ENCODE peak calls at places on chromosomes 6 and 20, in ten cellular contexts. S is tibial nerve, W is RWPE1, X is psoas muscle, O is sigmoid colon, I is transverse colon, U is astrocyte, J is heart left ventricle, B is GM23248, D is substantia nigra. K is an unnamed sample.

GRCh38 chr20:13102689-13103088 is 93.9 kb downstream of the SPTLC3 start:
- DNase-seq in J (no peak), I (peak; percentile 21), O (no peak), D (no peak), W (no peak), U (no peak), S (no peak), X (no peak), B (no peak), K (no peak)

GRCh38 chr20:2798814-2799213 is 1.6 kb downstream of the CPXM1 start:
- DNase-seq in J (no peak), O (no peak), U (no peak), X (no peak), D (no peak), I (no peak), W (no peak), B (peak; percentile 36), S (no peak), K (no peak)

GRCh38 chr6:142796571-142796970 is 148.4 kb downstream of the HIVEP2 start:
- DNase-seq in J (no peak), D (no peak), W (no peak), I (no peak), U (peak; percentile 33), X (no peak), S (no peak), O (no peak), B (peak; percentile 63), K (peak; percentile 28)

GRCh38 chr6:147559016-147559415 is 50.5 kb downstream of the SAMD5 start:
- DNase-seq in I (peak; percentile 35), J (no peak), X (no peak), O (no peak), U (no peak), D (no peak), S (no peak), W (no peak), B (no peak), K (no peak)

GRCh38 chr20:64255361-64256281 is at the start of gene PCMTD2:
- DNase-seq in U (peak; percentile 52), W (peak; percentile 99), X (peak; percentile 92), B (peak; percentile 90), D (peak; percentile 43), J (peak; percentile 90), O (peak; percentile 86), I (peak; percentile 82), S (peak; percentile 75), K (peak; percentile 50)

GRCh38 chr20:10433014-10433622 is 904 bp downstream of the MKKS start:
- DNase-seq in W (no peak), X (no peak), D (no peak), I (no peak), B (peak; percentile 48), O (no peak), J (no peak), U (no peak), S (no peak), K (no peak)

GRCh38 chr6:170159040-170159965 is 131.6 kb downstream of the DLL1 start:
- DNase-seq in U (no peak), D (no peak), W (no peak), X (peak; percentile 51), O (peak; percentile 59), S (no peak), I (no peak), B (no peak), J (peak; percentile 24), K (no peak)

GRCh38 chr6:13814938-13815575 is 700 bp upstream of the MCUR1 start:
- DNase-seq in I (no peak), X (no peak), O (no peak), U (no peak), W (no peak), S (no peak), B (peak; percentile 23), D (no peak), J (no peak), K (no peak)

GRCh38 chr20:10919549-10920140 is 245.8 kb upstream of the JAG1 start:
- DNase-seq in I (no peak), S (no peak), D (no peak), B (peak; percentile 79), O (peak; percentile 64), W (peak; percentile 73), U (peak; percentile 88), X (peak; percentile 44), J (peak; percentile 61), K (no peak)

GRCh38 chr6:112502348-112503130 is 155.4 kb downstream of the RFPL4B start:
- DNase-seq in X (no peak), D (no peak), S (no peak), O (no peak), W (peak; percentile 8), J (no peak), I (no peak), B (peak; percentile 52), U (peak; percentile 39), K (no peak)

GRCh38 chr6:44431118-44431725 is 43.7 kb downstream of the CDC5L start:
- DNase-seq in D (no peak), S (no peak), X (no peak), B (peak; percentile 80), J (peak; percentile 35), U (peak; percentile 37), W (peak; percentile 37), I (peak; percentile 41), O (no peak), K (no peak)

GRCh38 chr20:48845000-48845399 is 17.2 kb upstream of the PREX1 start:
- DNase-seq in B (peak; percentile 32), J (no peak), S (no peak), W (no peak), O (no peak), U (no peak), I (no peak), D (no peak), X (no peak), K (no peak)

GRCh38 chr20:32189691-32190607 is 17.6 kb downstream of the PLAGL2 start:
- DNase-seq in X (peak; percentile 73), B (peak; percentile 73), I (peak; percentile 37), J (peak; percentile 59), O (peak; percentile 76), U (peak; percentile 18), S (no peak), D (no peak), W (no peak), K (no peak)

GRCh38 chr20:32190608-32191415 is 16.7 kb downstream of the PLAGL2 start:
- DNase-seq in B (peak; percentile 64), W (no peak), J (no peak), D (no peak), U (no peak), S (no peak), X (no peak), I (no peak), O (no peak), K (no peak)

GRCh38 chr20:32188376-32189122 is 19.0 kb downstream of the PLAGL2 start:
- DNase-seq in B (no peak), X (peak; percentile 48), O (no peak), U (no peak), I (no peak), J (no peak), D (no peak), S (no peak), W (no peak), K (no peak)

GRCh38 chr20:32191422-32191821 is 16.1 kb downstream of the PLAGL2 start:
- DNase-seq in I (no peak), B (no peak), D (no peak), X (no peak), W (no peak), S (no peak), U (no peak), O (no peak), J (no peak), K (no peak)

DNA sequence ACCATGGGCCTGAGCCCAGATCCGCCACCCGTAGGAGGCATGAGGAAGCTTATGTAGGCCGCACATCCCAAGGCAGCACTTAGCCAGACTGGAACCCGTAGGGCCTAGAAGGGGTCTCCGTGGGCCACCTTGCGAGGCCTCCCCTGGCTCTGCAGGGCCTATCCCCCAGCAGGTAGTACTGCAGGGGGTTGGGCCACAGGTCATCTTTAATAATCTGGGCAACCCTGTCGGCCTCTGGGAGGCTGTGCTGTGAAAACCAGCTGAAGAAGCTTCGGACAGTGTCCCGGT is 18.5 kb downstream of the PLAGL2 start:
- DNase-seq in D (no peak), U (no peak), W (no peak), O (no peak), X (no peak), B (no peak), J (no peak), I (no peak), S (no peak), K (no peak)
- H3K27ac ChIP-seq in D (no peak overlapping the region), U (no peak overlapping the region), W (no peak overlapping the region), O (peak overlapping the region; percentile 91), X (no peak overlapping the region), B (no peak overlapping the region), J (no peak overlapping the region), I (no peak overlapping the region), S (peak overlapping the region; percentile 90), K (no peak overlapping the region)

GRCh38 chr6:41538556-41539182 is 7.5 kb upstream of the FOXP4 start:
- DNase-seq in O (no peak), X (no peak), B (peak; percentile 31), I (no peak), U (no peak), D (no peak), J (no peak), S (no peak), W (no peak), K (no peak)
- H3K27ac ChIP-seq in O (no peak overlapping the region), X (no peak overlapping the region), B (no peak overlapping the region), I (no peak overlapping the region), U (no peak overlapping the region), D (no peak overlapping the region), J (no peak overlapping the region), S (no peak overlapping the region), W (no peak overlapping the region), K (no peak overlapping the region)

GRCh38 chr6:39281312-39281980 is 32.8 kb downstream of the KCNK17 start:
- DNase-seq in I (peak; percentile 61), W (no peak), S (no peak), J (no peak), B (no peak), U (no peak), D (no peak), O (no peak), X (no peak), K (no peak)

GRCh38 chr6:39280247-39280731 is 33.9 kb downstream of the KCNK17 start:
- DNase-seq in X (peak; percentile 72), S (no peak), W (peak; percentile 82), D (no peak), B (peak; percentile 64), I (peak; percentile 75), U (no peak), O (no peak), J (peak; percentile 40), K (no peak)

GRCh38 chr6:39276379-39276995 is 37.7 kb downstream of the KCNK17 start:
- DNase-seq in W (no peak), I (peak; percentile 30), B (no peak), S (no peak), J (no peak), X (no peak), O (no peak), D (no peak), U (no peak), K (no peak)

GRCh38 chr6:39274903-39275302 is 39.3 kb downstream of the KCNK17 start:
- DNase-seq in O (no peak), S (no peak), W (no peak), D (no peak), J (no peak), I (no peak), X (no peak), U (no peak), B (no peak), K (no peak)

GRCh38 chr6:39279539-39279938 is 34.7 kb downstream of the KCNK17 start:
- DNase-seq in U (no peak), S (no peak), B (no peak), I (peak; percentile 58), J (no peak), W (no peak), X (no peak), D (no peak), O (no peak), K (no peak)
- H3K27ac ChIP-seq in U (no peak overlapping the region), S (peak overlapping the region; percentile 27), B (no peak overlapping the region), I (peak overlapping the region; percentile 87), J (no peak overlapping the region), W (peak overlapping the region; percentile 90), X (no peak overlapping the region), D (no peak overlapping the region), O (no peak overlapping the region), K (no peak overlapping the region)

GRCh38 chr6:125747589-125748533 is 1.6 kb upstream of the HEY2 start:
- DNase-seq in U (no peak), X (peak; percentile 71), O (peak; percentile 77), D (peak; percentile 52), B (peak; percentile 52), I (peak; percentile 56), J (peak; percentile 68), W (peak; percentile 46), S (no peak), K (peak; percentile 38)
- H3K27ac ChIP-seq in U (no peak overlapping the region), X (peak overlapping the region; percentile 98), O (peak overlapping the region; percentile 89), D (peak overlapping the region; percentile 94), B (no peak overlapping the region), I (peak overlapping the region; percentile 80), J (peak overlapping the region; percentile 96), W (no peak overlapping the region), S (peak overlapping the region; percentile 91), K (peak overlapping the region; percentile 89)